ENCODE peak calls at places on chromosomes 6 and 20, in five cellular contexts. S is CD8-positive, alpha-beta memory T cell; X is breast epithelium; C is lower lobe of right lung; M is aorta. K is an unnamed sample. For H3K4me1, the result is how much of the 10 kb centered on the place peaks cover.

GRCh38 chr6:31582230-31582601 is at the start of gene LTB:
- DNase-seq in S (peak), X (no peak), C (no peak), M (no peak), K (no peak)

GRCh38 chr20:11453430-11453829 is 464.3 kb upstream of the BTBD3 start:
- DNase-seq in S (no peak), X (no peak), C (no peak), M (no peak), K (no peak)

GRCh38 chr20:44601801-44602204 is 19.4 kb downstream of the PKIG start:
- DNase-seq in S (no peak), X (peak), C (no peak), M (peak), K (peak)

GRCh38 chr6:26311012-26311384 is 54.0 kb upstream of the BTN3A2 start:
- DNase-seq in S (no peak), X (no peak), C (no peak), M (no peak), K (no peak)

GRCh38 chr6:39416026-39416425 is 93.5 kb upstream of the KCNK16 start:
- DNase-seq in S (no peak), X (no peak), C (no peak), M (no peak), K (no peak)

GRCh38 chr20:32823737-32824588 is 4.2 kb downstream of the MAPRE1 start:
- DNase-seq in S (no peak), X (no peak), C (no peak), M (no peak), K (no peak)

GRCh38 chr6:352896-353470 is 38.6 kb upstream of the IRF4 start:
- DNase-seq in S (no peak), X (no peak), C (no peak), M (no peak), K (no peak)

GRCh38 chr6:19311786-19312185 is 525.4 kb upstream of the ID4 start:
- DNase-seq in S (no peak), X (no peak), C (no peak), M (no peak), K (no peak)

GRCh38 chr20:10523438-10523837 is 88.3 kb downstream of the SLX4IP start:
- DNase-seq in S (no peak), X (no peak), C (no peak), M (no peak), K (peak)

GRCh38 chr6:18081025-18081668 is 41.3 kb downstream of the NHLRC1 start:
- DNase-seq in S (no peak), X (no peak), C (no peak), M (no peak), K (no peak)

GRCh38 chr6:170005680-170006470 is 254.5 kb downstream of the ERMARD start:
- DNase-seq in S (no peak), X (no peak), C (no peak), M (no peak), K (no peak)

GRCh38 chr6:131575834-131576478 is 2.9 kb downstream of the ARG1 start:
- DNase-seq in S (no peak), X (no peak), C (no peak), M (no peak), K (no peak)

GRCh38 chr6:46612645-46613044 is 40.0 kb downstream of the CYP39A1 start:
- DNase-seq in S (no peak), X (no peak), C (no peak), M (peak), K (peak)

GRCh38 chr6:149815788-149816187 is 48.4 kb downstream of the LRP11 start:
- DNase-seq in S (no peak), X (no peak), C (no peak), M (no peak), K (no peak)

GRCh38 chr6:13006578-13007300 is 290.2 kb downstream of the PHACTR1 start:
- DNase-seq in S (no peak), X (no peak), C (no peak), M (no peak), K (no peak)

GRCh38 chr6:37987008-37987407 is 167.5 kb downstream of the ZFAND3 start:
- DNase-seq in S (no peak), X (no peak), C (no peak), M (no peak), K (no peak)

GRCh38 chr6:53615633-53616449 is 49.7 kb downstream of the KLHL31 start:
- DNase-seq in S (no peak), X (no peak), C (no peak), M (no peak), K (no peak)

GRCh38 chr6:113818528-113818927 is 38.6 kb upstream of the MARCKS start:
- DNase-seq in S (no peak), X (no peak), C (no peak), M (no peak), K (no peak)

GRCh38 chr20:62858059-62858458 is 3.6 kb downstream of the TCFL5 start:
- DNase-seq in S (no peak), X (no peak), C (no peak), M (no peak), K (no peak)

GRCh38 chr6:31356216-31356945 is 598 bp downstream of the HLA-B start:
- DNase-seq in S (peak), X (no peak), C (peak), M (no peak), K (peak)

GRCh38 chr6:79031821-79032590 is 46.0 kb downstream of the PHIP start:
- DNase-seq in S (no peak), X (no peak), C (no peak), M (no peak), K (no peak)

GRCh38 chr6:134692008-134692407 is 257.9 kb downstream of the ALDH8A1 start:
- DNase-seq in S (no peak), X (no peak), C (no peak), M (no peak), K (no peak)

GRCh38 chr6:22236626-22237414 is 60.0 kb downstream of the PRL start:
- DNase-seq in S (no peak), X (no peak), C (no peak), M (no peak), K (no peak)

GRCh38 chr6:154649723-154650122 is 83.5 kb upstream of the SCAF8 start:
- DNase-seq in S (no peak), X (no peak), C (no peak), M (no peak), K (no peak)

GRCh38 chr6:89281779-89282246 is 33.3 kb downstream of the GABRR2 start:
- DNase-seq in S (peak), X (no peak), C (peak), M (no peak), K (no peak)

GRCh38 chr6:89313006-89313405 is 2.1 kb downstream of the GABRR2 start:
- DNase-seq in S (no peak), X (no peak), C (no peak), M (no peak), K (no peak)

GRCh38 chr20:63503524-63503923 is 4.6 kb upstream of the EEF1A2 start:
- DNase-seq in S (no peak), X (no peak), C (no peak), M (no peak), K (peak)

GRCh38 chr6:148857817-148858390 is 111.1 kb downstream of the UST start:
- DNase-seq in S (no peak), X (no peak), C (no peak), M (no peak), K (no peak)

GRCh38 chr6:72966628-72967280 is 258.5 kb downstream of the KHDC1L start:
- DNase-seq in S (no peak), X (no peak), C (no peak), M (no peak), K (no peak)

GRCh38 chr6:160051390-160051789 is 70.2 kb upstream of the SLC22A1 start:
- DNase-seq in S (no peak), X (no peak), C (no peak), M (no peak), K (no peak)

GRCh38 chr20:9628589-9628988 is 114.2 kb downstream of the LAMP5 start:
- DNase-seq in S (no peak), X (no peak), C (no peak), M (no peak), K (no peak)

GRCh38 chr20:7716286-7716972 is 223.8 kb downstream of the HAO1 start:
- DNase-seq in S (no peak), X (no peak), C (no peak), M (no peak), K (no peak)

GRCh38 chr6:113980937-113981554 is 10.1 kb upstream of the HDAC2 start:
- DNase-seq in S (no peak), X (no peak), C (no peak), M (no peak), K (no peak)

GRCh38 chr20:57374931-57375651 is 16.1 kb upstream of the RBM38 start:
- DNase-seq in S (no peak), X (no peak), C (no peak), M (peak), K (no peak)

GRCh38 chr6:128696651-128697391 is 176.4 kb upstream of the PTPRK start:
- DNase-seq in S (no peak), X (no peak), C (no peak), M (no peak), K (no peak)

GRCh38 chr6:154865291-154865690 is 129.8 kb upstream of the TIAM2 start:
- DNase-seq in S (no peak), X (no peak), C (no peak), M (no peak), K (no peak)

GRCh38 chr6:3960754-3961361 is 111.7 kb downstream of the FAM50B start:
- DNase-seq in S (no peak), X (no peak), C (no peak), M (no peak), K (no peak)

GRCh38 chr20:31430568-31431095 is 9.8 kb upstream of the DEFB123 start:
- DNase-seq in S (no peak), X (no peak), C (no peak), M (no peak), K (no peak)

GRCh38 chr6:4320860-4321259 is 185.5 kb upstream of the ECI2 start:
- DNase-seq in S (no peak), X (no peak), C (no peak), M (no peak), K (no peak)

DNA sequence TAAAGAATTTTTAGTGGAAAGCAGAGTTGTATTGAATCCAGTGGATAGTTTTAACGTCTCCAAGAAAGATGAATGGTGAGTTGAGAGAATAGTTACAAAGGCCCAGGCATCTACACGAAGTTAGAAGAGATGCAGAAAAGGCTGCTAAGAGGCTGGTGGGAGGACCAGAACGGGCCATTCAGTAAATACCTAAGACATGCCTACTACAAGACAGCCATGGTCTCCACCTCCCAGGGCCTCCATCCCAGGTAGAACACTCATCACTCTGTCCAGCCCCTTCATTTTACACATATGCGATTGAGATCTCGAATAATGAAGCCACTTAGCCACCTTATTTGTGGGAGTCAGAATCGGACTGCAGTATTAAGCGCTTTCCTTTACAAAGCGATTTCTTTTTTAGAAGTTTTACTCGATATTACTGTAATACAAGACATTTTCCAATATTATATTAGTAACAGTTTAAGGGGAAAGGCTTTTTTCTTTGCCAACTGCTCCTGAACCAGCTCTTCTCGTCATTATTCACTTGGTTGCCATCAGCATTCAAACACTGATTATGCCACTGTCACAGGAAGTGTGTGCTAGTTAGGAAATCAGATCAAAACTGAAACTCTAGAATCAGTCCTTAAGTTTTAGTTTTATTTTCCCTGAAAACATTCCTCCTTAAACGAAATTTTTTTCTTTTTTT is 1.6 kb downstream of the DYNLT1 start:
- DNase-seq in S (no peak), X (no peak), C (no peak), M (no peak), K (no peak)
- H3K27ac ChIP-seq in S (peak), X (no peak), C (peak), M (no peak), K (peak)

GRCh38 chr20:36936341-36936740 is 15.2 kb downstream of the SAMHD1 start:
- DNase-seq in S (no peak), X (no peak), C (no peak), M (no peak), K (no peak)

GRCh38 chr20:36941403-36941835 is 10.1 kb downstream of the SAMHD1 start:
- DNase-seq in S (no peak), X (no peak), C (no peak), M (no peak), K (no peak)
- H3K4me1 ChIP-seq in S (half or more), X (under half), C (half or more), M (under half), K (under half)

DNA sequence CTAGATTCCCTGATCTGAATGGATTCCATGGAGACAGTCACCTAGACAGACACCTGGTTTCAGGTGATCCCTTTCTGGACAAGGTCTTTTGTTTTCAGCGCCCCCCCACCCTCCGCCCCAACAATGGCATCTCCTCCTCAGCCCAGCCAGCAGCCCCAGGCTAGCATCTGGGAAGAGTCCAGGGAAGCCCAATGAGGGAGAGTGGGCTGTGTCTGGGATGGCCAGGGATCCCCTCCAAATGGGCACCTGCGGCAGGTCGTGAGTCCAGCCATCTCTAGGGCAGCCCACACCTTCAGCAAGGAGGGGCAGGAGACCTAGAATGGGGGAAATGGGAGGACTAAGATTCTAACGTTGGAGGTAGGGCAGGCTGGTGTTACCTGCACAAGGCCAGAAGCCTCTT is 1.2 kb upstream of the SLC24A3 start:
- DNase-seq in S (no peak), X (no peak), C (no peak), M (no peak), K (no peak)
- H3K4me3 ChIP-seq in S (no peak), X (no peak), C (peak), M (no peak), K (no peak)

DNA sequence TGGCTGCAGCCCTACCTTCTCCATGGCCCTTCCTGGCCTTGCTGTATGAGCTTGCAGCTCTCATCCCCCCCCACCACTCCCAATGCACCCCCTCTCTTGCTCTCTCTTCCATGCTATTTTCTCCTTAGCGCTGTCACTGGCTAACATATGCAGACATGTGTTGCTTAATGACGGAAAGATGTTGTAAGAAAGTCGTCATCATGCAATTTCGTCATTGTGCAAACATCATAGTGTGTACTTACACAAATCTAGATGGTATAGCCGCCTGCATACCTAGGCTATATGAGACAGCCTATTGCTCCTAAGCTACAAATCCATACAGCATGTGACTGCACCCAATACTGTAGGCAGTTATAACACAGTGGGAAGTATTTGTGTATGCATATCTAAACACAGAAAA is 27.0 kb downstream of the ANGPT4 start:
- DNase-seq in S (no peak), X (no peak), C (no peak), M (no peak), K (no peak)
- H3K27ac ChIP-seq in S (no peak), X (no peak), C (no peak), M (no peak), K (no peak)

GRCh38 chr6:168333471-168333870 is 13.9 kb upstream of the DACT2 start:
- DNase-seq in S (no peak), X (no peak), C (no peak), M (no peak), K (no peak)

GRCh38 chr6:168333039-168333438 is 13.5 kb upstream of the DACT2 start:
- DNase-seq in S (no peak), X (no peak), C (no peak), M (no peak), K (no peak)

GRCh38 chr6:168336967-168337366 is 17.4 kb upstream of the DACT2 start:
- DNase-seq in S (no peak), X (no peak), C (no peak), M (no peak), K (no peak)

GRCh38 chr6:168334072-168334471 is 14.5 kb upstream of the DACT2 start:
- DNase-seq in S (no peak), X (no peak), C (no peak), M (no peak), K (no peak)

DNA sequence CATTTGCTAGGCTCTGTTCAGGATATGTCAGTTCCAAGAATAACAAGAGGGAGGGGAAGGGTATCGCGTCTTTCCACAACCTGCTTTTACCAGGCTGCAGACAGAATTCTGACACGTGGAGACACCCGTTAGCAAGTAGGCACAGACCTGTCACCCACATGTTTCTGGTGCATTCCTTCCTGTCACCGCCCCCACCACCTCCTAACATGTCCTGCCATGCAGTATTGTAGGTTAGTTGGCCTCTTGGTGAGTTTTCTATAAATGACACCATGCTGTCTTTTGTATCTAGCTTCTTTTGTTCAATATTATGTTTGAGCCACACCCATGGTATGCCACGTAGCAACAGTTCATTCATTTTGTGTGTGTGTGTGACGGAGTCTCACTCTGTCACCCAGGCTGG is 15.8 kb upstream of the DACT2 start:
- DNase-seq in S (no peak), X (no peak), C (no peak), M (no peak), K (no peak)
- H3K4me1 ChIP-seq in S (under half), X (under half), C (under half), M (under half), K (under half)

DNA sequence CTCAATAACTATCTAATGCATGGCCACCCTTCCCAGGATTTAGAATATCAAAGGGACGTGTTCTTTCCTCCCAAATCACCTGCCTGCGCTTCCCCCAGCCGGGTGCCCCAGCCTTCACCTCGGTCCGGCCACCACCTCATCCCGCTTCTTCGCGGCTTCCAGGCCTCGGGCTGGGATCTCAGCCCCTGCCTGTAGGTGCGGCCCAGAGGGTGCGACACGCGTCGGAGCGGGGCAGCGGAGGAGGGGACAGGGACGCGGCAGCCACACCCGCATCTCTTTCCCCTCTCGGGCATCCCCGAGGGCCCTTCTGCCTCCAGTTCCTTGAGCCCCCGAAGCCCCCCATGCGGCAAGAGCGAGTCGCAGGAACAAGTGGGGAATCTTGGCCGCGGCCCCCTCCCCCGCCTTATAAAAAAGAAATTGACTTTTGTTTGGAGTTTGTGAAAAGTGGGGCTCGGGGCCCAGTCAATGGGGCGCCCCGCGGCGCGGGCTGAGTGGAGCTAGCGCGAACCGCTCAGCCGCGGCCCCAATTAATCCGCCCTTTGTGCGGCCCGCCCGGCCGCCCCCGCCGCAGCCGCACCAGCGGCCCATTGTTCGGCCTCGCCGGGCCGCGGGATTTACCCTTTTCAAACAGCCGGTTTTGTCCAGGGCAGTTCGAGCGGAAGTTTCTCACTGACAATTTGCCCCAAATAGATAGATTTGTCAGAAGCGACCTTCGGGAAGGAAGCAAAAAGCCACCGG is 8.4 kb upstream of the NR2E1 start:
- DNase-seq in S (no peak), X (no peak), C (no peak), M (no peak), K (no peak)
- H3K4me3 ChIP-seq in S (no peak), X (no peak), C (peak), M (peak), K (peak)

K was measured in right cardiac atrium.